ENCODE peak calls at places on chromosomes 3 and 15, in seven cellular contexts. M, J, U, C, X, A and Z are unnamed samples.

GRCh38 chr3:46293035-46293724 is 50.9 kb downstream of the CCR3 start:
- DNase-seq in M (no peak), J (peak), U (no peak), C (no peak), X (no peak), A (no peak), Z (no peak)

GRCh38 chr3:176075491-176075890 is 1121.8 kb downstream of the TBL1XR1 start:
- DNase-seq in M (no peak), J (no peak), U (no peak), C (no peak), X (no peak), A (no peak), Z (no peak)

GRCh38 chr3:4813855-4814254 is 165.4 kb upstream of the BHLHE40 start:
- DNase-seq in M (no peak), J (no peak), U (no peak), C (no peak), X (no peak), A (no peak), Z (no peak)

GRCh38 chr3:47836986-47837385 is 34.0 kb downstream of the DHX30 start:
- DNase-seq in M (peak), J (no peak), U (no peak), C (no peak), X (no peak), A (no peak), Z (no peak)

GRCh38 chr3:14680716-14681115 is 5.8 kb downstream of the C3orf20 start:
- DNase-seq in M (no peak), J (no peak), U (no peak), C (no peak), X (no peak), A (peak), Z (no peak)

GRCh38 chr3:185866555-185866954 is 41.7 kb upstream of the IGF2BP2 start:
- DNase-seq in M (no peak), J (no peak), U (no peak), C (no peak), X (no peak), A (no peak), Z (no peak)

GRCh38 chr3:37039447-37039846 is 46.1 kb downstream of the MLH1 start:
- DNase-seq in M (no peak), J (no peak), U (no peak), C (no peak), X (no peak), A (no peak), Z (no peak)

GRCh38 chr3:189944285-189945145 is 176.2 kb downstream of the P3H2 start:
- DNase-seq in M (no peak), J (no peak), U (no peak), C (no peak), X (no peak), A (no peak), Z (no peak)

GRCh38 chr15:36591534-36592411 is 12.3 kb downstream of the CDIN1 start:
- DNase-seq in M (no peak), J (no peak), U (no peak), C (no peak), X (no peak), A (no peak), Z (peak)

GRCh38 chr15:82313446-82313845 is 35.8 kb downstream of the GOLGA6L10 start:
- DNase-seq in M (no peak), J (no peak), U (no peak), C (no peak), X (no peak), A (no peak), Z (no peak)

GRCh38 chr3:129026728-129027543 is 25.8 kb downstream of the EFCC1 start:
- DNase-seq in M (peak), J (peak), U (peak), C (peak), X (peak), A (peak), Z (no peak)

GRCh38 chr15:88331291-88331690 is 74.8 kb upstream of the NTRK3 start:
- DNase-seq in M (peak), J (peak), U (no peak), C (peak), X (peak), A (no peak), Z (peak)

GRCh38 chr15:43955140-43955539 is 128.3 kb downstream of the WDR76 start:
- DNase-seq in M (no peak), J (no peak), U (no peak), C (no peak), X (no peak), A (no peak), Z (no peak)

GRCh38 chr15:71109130-71109529 is 6.1 kb upstream of the THSD4 start:
- DNase-seq in M (no peak), J (no peak), U (no peak), C (no peak), X (no peak), A (no peak), Z (no peak)

GRCh38 chr3:188491276-188491687 is 337.3 kb downstream of the LPP start:
- DNase-seq in M (no peak), J (no peak), U (peak), C (no peak), X (no peak), A (no peak), Z (no peak)